ENCODE peak calls at places on chromosome 12, in six cellular contexts. One of them, this sample, is unnamed.

GRCh38 chr12:107133462-107133861 is 40.1 kb upstream of the CRY1 start:
- DNase-seq in dorsolateral prefrontal cortex: no peak
- DNase-seq in stimulated activated CD8-positive, alpha-beta memory T cell treated with anti-CD3 and anti-CD28 coated beads, Interleukin-7, amount 100 ng/mL, for 24 hours: no peak
- DNase-seq in GM04504: no peak
- DNase-seq in globus pallidus: no peak
- DNase-seq in astrocyte: no peak
- DNase-seq in this sample: no peak

GRCh38 chr12:39685854-39686608 is 66.4 kb upstream of the ABCD2 start:
- DNase-seq in dorsolateral prefrontal cortex: no peak
- DNase-seq in stimulated activated CD8-positive, alpha-beta memory T cell treated with anti-CD3 and anti-CD28 coated beads, Interleukin-7, amount 100 ng/mL, for 24 hours: no peak
- DNase-seq in GM04504: no peak
- DNase-seq in globus pallidus: no peak
- DNase-seq in astrocyte: no peak
- DNase-seq in this sample: no peak

GRCh38 chr12:79690156-79690605 is 583 bp downstream of the PAWR start:
- DNase-seq in dorsolateral prefrontal cortex: no peak
- DNase-seq in stimulated activated CD8-positive, alpha-beta memory T cell treated with anti-CD3 and anti-CD28 coated beads, Interleukin-7, amount 100 ng/mL, for 24 hours: no peak
- DNase-seq in GM04504: no peak
- DNase-seq in globus pallidus: no peak
- DNase-seq in astrocyte: no peak
- DNase-seq in this sample: no peak

GRCh38 chr12:34297790-34298164 is 275.5 kb downstream of the ALG10 start:
- DNase-seq in dorsolateral prefrontal cortex: no peak
- DNase-seq in stimulated activated CD8-positive, alpha-beta memory T cell treated with anti-CD3 and anti-CD28 coated beads, Interleukin-7, amount 100 ng/mL, for 24 hours: no peak
- DNase-seq in GM04504: no peak
- DNase-seq in globus pallidus: no peak
- DNase-seq in astrocyte: no peak
- DNase-seq in this sample: no peak

GRCh38 chr12:131726-132465 is 65.3 kb downstream of the IQSEC3 start:
- DNase-seq in dorsolateral prefrontal cortex: no peak
- DNase-seq in stimulated activated CD8-positive, alpha-beta memory T cell treated with anti-CD3 and anti-CD28 coated beads, Interleukin-7, amount 100 ng/mL, for 24 hours: no peak
- DNase-seq in GM04504: no peak
- DNase-seq in globus pallidus: no peak
- DNase-seq in astrocyte: no peak
- DNase-seq in this sample: no peak

GRCh38 chr12:123150273-123150803 is 552 bp downstream of the PITPNM2 start:
- DNase-seq in dorsolateral prefrontal cortex: no peak
- DNase-seq in stimulated activated CD8-positive, alpha-beta memory T cell treated with anti-CD3 and anti-CD28 coated beads, Interleukin-7, amount 100 ng/mL, for 24 hours: no peak
- DNase-seq in GM04504: no peak
- DNase-seq in globus pallidus: no peak
- DNase-seq in astrocyte: no peak
- DNase-seq in this sample: no peak

GRCh38 chr12:12892670-12893290 is 1.4 kb downstream of the GPRC5A start:
- DNase-seq in dorsolateral prefrontal cortex: no peak
- DNase-seq in stimulated activated CD8-positive, alpha-beta memory T cell treated with anti-CD3 and anti-CD28 coated beads, Interleukin-7, amount 100 ng/mL, for 24 hours: no peak
- DNase-seq in GM04504: no peak
- DNase-seq in globus pallidus: no peak
- DNase-seq in astrocyte: no peak
- DNase-seq in this sample: no peak

GRCh38 chr12:116273813-116274551 is 3.5 kb downstream of the MED13L start:
- DNase-seq in dorsolateral prefrontal cortex: no peak
- DNase-seq in stimulated activated CD8-positive, alpha-beta memory T cell treated with anti-CD3 and anti-CD28 coated beads, Interleukin-7, amount 100 ng/mL, for 24 hours: no peak
- DNase-seq in GM04504: no peak
- DNase-seq in globus pallidus: no peak
- DNase-seq in astrocyte: no peak
- DNase-seq in this sample: no peak

GRCh38 chr12:48954781-48955501 is 2.3 kb downstream of the ARF3 start:
- DNase-seq in dorsolateral prefrontal cortex: no peak
- DNase-seq in stimulated activated CD8-positive, alpha-beta memory T cell treated with anti-CD3 and anti-CD28 coated beads, Interleukin-7, amount 100 ng/mL, for 24 hours: no peak
- DNase-seq in GM04504: no peak
- DNase-seq in globus pallidus: no peak
- DNase-seq in astrocyte: no peak
- DNase-seq in this sample: no peak

GRCh38 chr12:99647453-99647852 is at the start of gene GARIN6:
- DNase-seq in dorsolateral prefrontal cortex: no peak
- DNase-seq in stimulated activated CD8-positive, alpha-beta memory T cell treated with anti-CD3 and anti-CD28 coated beads, Interleukin-7, amount 100 ng/mL, for 24 hours: no peak
- DNase-seq in GM04504: no peak
- DNase-seq in globus pallidus: no peak
- DNase-seq in astrocyte: no peak
- DNase-seq in this sample: no peak

GRCh38 chr12:54749191-54749818 is 101.1 kb upstream of the DCD start:
- DNase-seq in dorsolateral prefrontal cortex: no peak
- DNase-seq in stimulated activated CD8-positive, alpha-beta memory T cell treated with anti-CD3 and anti-CD28 coated beads, Interleukin-7, amount 100 ng/mL, for 24 hours: no peak
- DNase-seq in GM04504: no peak
- DNase-seq in globus pallidus: peak; percentile 46
- DNase-seq in astrocyte: peak; percentile 12
- DNase-seq in this sample: peak; percentile 31

This sample was measured in smooth muscle cell of the brain vasculature.